ENCODE peak calls at places on chromosomes 12 and 14, in eight cellular contexts. M is body of pancreas; V is IMR-90; B is A172; K is left ventricle myocardium inferior; I is GF-D8; J is activated T-helper 1 cell treated with anti-CD3 and anti-CD28 coated beads, Interleukin-2, amount 50 U/mL, for 16 hours; T is GM10248. Z is an unnamed sample.

GRCh38 chr14:79549515-79549914 is 661.8 kb downstream of the DIO2 start:
- DNase-seq in B (no peak), I (no peak), T (no peak), V (peak), J (no peak), M (no peak), K (no peak), Z (no peak)

GRCh38 chr14:32382704-32383103 is 53.6 kb downstream of the AKAP6 start:
- DNase-seq in T (no peak), V (no peak), K (no peak), I (no peak), M (no peak), J (no peak), B (peak), Z (no peak)

GRCh38 chr12:122356192-122356635 is 66.3 kb downstream of the CLIP1 start:
- DNase-seq in B (peak), K (no peak), I (peak), T (peak), M (peak), V (peak), J (peak), Z (no peak)

GRCh38 chr14:28875937-28876910 is 109.6 kb downstream of the FOXG1 start:
- DNase-seq in B (no peak), K (no peak), V (no peak), I (no peak), J (no peak), M (no peak), T (no peak), Z (no peak)

GRCh38 chr12:39613525-39613924 is 6.1 kb downstream of the ABCD2 start:
- DNase-seq in I (no peak), M (no peak), V (no peak), K (no peak), B (no peak), J (no peak), T (no peak), Z (no peak)

GRCh38 chr12:100755186-100755585 is 39.4 kb upstream of the ANO4 start:
- DNase-seq in B (no peak), I (no peak), M (no peak), K (no peak), T (no peak), J (no peak), V (peak), Z (no peak)

GRCh38 chr14:98189077-98189476 is 1082.9 kb downstream of the BCL11B start:
- DNase-seq in T (no peak), J (no peak), B (no peak), K (no peak), V (no peak), I (no peak), M (no peak), Z (no peak)

GRCh38 chr12:33472299-33472698 is 32.7 kb upstream of the SYT10 start:
- DNase-seq in K (no peak), T (no peak), V (no peak), B (no peak), M (no peak), J (no peak), I (no peak), Z (no peak)

GRCh38 chr12:132660047-132660446 is 27.1 kb downstream of the POLE start:
- DNase-seq in I (no peak), B (no peak), T (no peak), M (no peak), K (no peak), J (no peak), V (no peak), Z (no peak)

GRCh38 chr12:23950011-23950774 is 723 bp upstream of the SOX5 start:
- DNase-seq in J (no peak), V (peak), B (no peak), K (no peak), T (no peak), I (no peak), M (no peak), Z (peak)